ENCODE peak calls at places on chromosomes 2 and 18, in six cellular contexts. P, U, I, O, F and T are unnamed samples.

GRCh38 chr2:158024288-158024898 is 77.3 kb upstream of the UPP2 start:
- DNase-seq in P (peak), U (peak), I (no peak), O (peak), F (peak), T (peak)

GRCh38 chr2:10124538-10125045 is 2.1 kb downstream of the RRM2 start:
- DNase-seq in P (peak), U (peak), I (no peak), O (no peak), F (peak), T (peak)

GRCh38 chr2:176129013-176129796 is at the start of gene HOXD8:
- DNase-seq in P (peak), U (no peak), I (peak), O (peak), F (peak), T (peak)

GRCh38 chr18:48455555-48456478 is 46.6 kb upstream of the ZBTB7C start:
- DNase-seq in P (no peak), U (no peak), I (no peak), O (no peak), F (peak), T (no peak)

GRCh38 chr18:23230688-23231087 is 95.4 kb downstream of the CABLES1 start:
- DNase-seq in P (no peak), U (no peak), I (no peak), O (no peak), F (no peak), T (no peak)

GRCh38 chr2:112121682-112122254 is 16.4 kb upstream of the FBLN7 start:
- DNase-seq in P (peak), U (no peak), I (no peak), O (no peak), F (peak), T (no peak)

GRCh38 chr2:241048949-241049343 is 50.5 kb downstream of the SNED1 start:
- DNase-seq in P (no peak), U (no peak), I (no peak), O (no peak), F (no peak), T (no peak)

GRCh38 chr2:102266204-102266603 is 45.2 kb upstream of the IL1RL1 start:
- DNase-seq in P (no peak), U (no peak), I (no peak), O (no peak), F (no peak), T (no peak)

GRCh38 chr2:215392687-215393270 is 43.1 kb downstream of the FN1 start:
- DNase-seq in P (no peak), U (no peak), I (no peak), O (no peak), F (no peak), T (no peak)

GRCh38 chr18:3836937-3837336 is 387.0 kb downstream of the TGIF1 start:
- DNase-seq in P (no peak), U (no peak), I (no peak), O (no peak), F (no peak), T (no peak)

GRCh38 chr18:9688036-9688741 is 19.9 kb upstream of the RAB31 start:
- DNase-seq in P (no peak), U (no peak), I (no peak), O (no peak), F (peak), T (peak)

GRCh38 chr2:29697181-29697580 is 224.2 kb downstream of the ALK start:
- DNase-seq in P (no peak), U (no peak), I (peak), O (no peak), F (no peak), T (no peak)

GRCh38 chr2:181447040-181447439 is 10.1 kb upstream of the ITGA4 start:
- DNase-seq in P (no peak), U (no peak), I (no peak), O (no peak), F (no peak), T (no peak)

GRCh38 chr18:9287037-9287436 is 47.5 kb upstream of the TWSG1 start:
- DNase-seq in P (no peak), U (no peak), I (no peak), O (no peak), F (peak), T (peak)

GRCh38 chr2:23432531-23432930 is 47.6 kb downstream of the KLHL29 start:
- DNase-seq in P (no peak), U (no peak), I (no peak), O (peak), F (no peak), T (no peak)

GRCh38 chr2:32773409-32773808 is 145.6 kb downstream of the TTC27 start:
- DNase-seq in P (peak), U (no peak), I (no peak), O (no peak), F (no peak), T (no peak)

GRCh38 chr2:232486558-232487384 is 863 bp downstream of the ECEL1 start:
- DNase-seq in P (no peak), U (no peak), I (peak), O (no peak), F (no peak), T (no peak)

GRCh38 chr2:42021490-42021889 is 26.3 kb upstream of the PKDCC start:
- DNase-seq in P (no peak), U (no peak), I (no peak), O (no peak), F (peak), T (no peak)

GRCh38 chr2:41881249-41881648 is 166.6 kb upstream of the PKDCC start:
- DNase-seq in P (no peak), U (no peak), I (no peak), O (no peak), F (peak), T (no peak)

GRCh38 chr2:223598994-223599645 is 3.0 kb downstream of the SCG2 start:
- DNase-seq in P (no peak), U (no peak), I (no peak), O (no peak), F (peak), T (peak)

GRCh38 chr2:74267068-74267467 is 68.7 kb downstream of the MTHFD2 start:
- DNase-seq in P (peak), U (no peak), I (peak), O (no peak), F (no peak), T (peak)

GRCh38 chr18:11885278-11885991 is 22.7 kb downstream of the MPPE1 start:
- DNase-seq in P (no peak), U (no peak), I (no peak), O (no peak), F (no peak), T (no peak)

GRCh38 chr2:24163186-24163585 is 11.7 kb upstream of the FAM228A start:
- DNase-seq in P (no peak), U (no peak), I (no peak), O (no peak), F (no peak), T (no peak)

GRCh38 chr18:54679318-54680149 is 88.5 kb downstream of the DYNAP start:
- DNase-seq in P (peak), U (peak), I (no peak), O (no peak), F (peak), T (peak)

GRCh38 chr18:33231474-33232317 is 208.8 kb downstream of the CCDC178 start:
- DNase-seq in P (peak), U (peak), I (peak), O (peak), F (peak), T (peak)

GRCh38 chr2:85011098-85011497 is 40.1 kb downstream of the KCMF1 start:
- DNase-seq in P (no peak), U (no peak), I (no peak), O (no peak), F (no peak), T (no peak)

GRCh38 chr18:46213295-46213694 is 109.1 kb downstream of the HAUS1 start:
- DNase-seq in P (peak), U (no peak), I (no peak), O (no peak), F (no peak), T (peak)

GRCh38 chr2:137842430-137842829 is 121.8 kb upstream of the HNMT start:
- DNase-seq in P (no peak), U (no peak), I (no peak), O (no peak), F (no peak), T (peak)
- H3K4me2 ChIP-seq in P (no peak), U (no peak), I (no peak), O (no peak), F (no peak), T (no peak)

DNA sequence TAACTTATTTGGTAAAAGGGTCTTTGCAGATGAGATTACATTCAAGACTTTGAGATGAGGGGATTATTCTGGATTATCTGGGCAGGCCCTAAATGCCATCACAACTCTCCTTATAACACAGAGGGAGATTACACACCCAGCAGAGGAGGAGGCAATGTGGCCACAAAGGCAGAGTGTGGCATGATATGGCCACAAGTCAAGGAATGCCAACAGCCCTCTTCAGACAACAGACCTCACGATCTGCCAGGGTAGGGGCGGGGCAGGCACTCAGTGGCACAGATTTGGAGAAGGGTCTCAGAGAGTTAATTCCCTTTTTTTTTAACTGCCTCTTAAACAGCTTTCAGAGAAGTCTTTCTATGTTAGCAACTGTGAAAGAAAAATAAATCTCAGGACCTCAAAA is 96.9 kb downstream of the CYP26B1 start:
- DNase-seq in P (no peak), U (no peak), I (no peak), O (no peak), F (no peak), T (no peak)
- H3K23ac ChIP-seq in P (no peak), U (no peak), I (no peak), O (no peak), F (no peak), T (no peak)

GRCh38 chr2:96552284-96553175 is 16.0 kb downstream of the ARID5A start:
- DNase-seq in P (no peak), U (no peak), I (no peak), O (no peak), F (no peak), T (no peak)

GRCh38 chr2:96556441-96557330 is 20.1 kb downstream of the ARID5A start:
- DNase-seq in P (peak), U (no peak), I (peak), O (no peak), F (peak), T (peak)

GRCh38 chr2:96553176-96553956 is 16.8 kb downstream of the ARID5A start:
- DNase-seq in P (no peak), U (no peak), I (no peak), O (no peak), F (no peak), T (no peak)

GRCh38 chr2:96555146-96555610 is 18.6 kb downstream of the ARID5A start:
- DNase-seq in P (no peak), U (no peak), I (no peak), O (no peak), F (no peak), T (no peak)

DNA sequence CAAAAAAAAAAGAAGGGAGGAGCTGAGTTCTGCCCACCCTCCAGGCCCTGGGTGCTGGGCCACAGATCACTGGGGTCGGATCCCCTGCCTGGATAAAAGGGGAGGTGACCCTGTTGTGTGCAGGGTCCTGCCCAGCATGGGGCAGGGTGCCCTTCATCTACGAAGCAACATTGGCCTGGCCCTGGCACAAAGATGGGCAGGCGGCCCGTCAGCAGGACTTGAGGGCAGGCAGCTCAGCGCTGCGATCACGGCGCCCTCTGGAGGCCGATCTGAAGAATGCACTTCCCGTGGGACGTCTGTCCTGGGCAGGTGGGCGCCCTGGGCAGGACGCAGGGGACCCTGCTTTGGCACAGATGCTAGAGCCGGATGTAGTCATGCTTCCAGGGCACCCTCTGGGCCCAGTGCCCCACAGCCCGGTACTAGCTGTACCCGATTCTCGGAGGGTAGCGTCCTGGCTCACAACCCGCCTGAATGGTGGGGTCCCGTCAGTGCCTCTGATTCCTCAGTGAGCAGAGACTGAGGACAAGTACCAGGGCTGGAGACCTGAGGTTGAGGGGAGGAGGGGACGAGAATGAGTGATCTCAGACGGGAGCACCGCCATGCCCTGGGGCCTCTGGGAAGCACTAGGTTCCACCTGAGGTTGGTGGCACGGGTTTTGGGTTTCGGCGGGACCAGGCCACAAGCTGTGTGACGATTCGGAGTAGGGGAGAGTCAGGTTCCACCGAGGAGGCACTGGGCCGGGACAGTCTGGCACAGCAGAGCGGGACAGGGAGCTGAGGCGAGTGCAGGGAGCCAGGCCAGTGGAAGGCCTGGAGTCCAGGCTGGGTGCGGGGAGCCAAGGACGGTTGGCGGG is 18.0 kb downstream of the ARID5A start:
- DNase-seq in P (peak), U (peak), I (peak), O (peak), F (peak), T (peak)
- H2AK5ac ChIP-seq in P (no peak), U (peak), I (no peak), O (no peak), F (no peak), T (no peak)

GRCh38 chr2:129233751-129234406 is 745.6 kb upstream of the RAB6C start:
- DNase-seq in P (peak), U (peak), I (no peak), O (no peak), F (no peak), T (peak)

GRCh38 chr2:129231924-129232323 is 747.5 kb upstream of the RAB6C start:
- DNase-seq in P (no peak), U (no peak), I (no peak), O (no peak), F (no peak), T (no peak)

GRCh38 chr2:129229830-129230441 is 749.5 kb upstream of the RAB6C start:
- DNase-seq in P (no peak), U (no peak), I (no peak), O (no peak), F (no peak), T (no peak)

GRCh38 chr2:129236601-129237000 is 742.9 kb upstream of the RAB6C start:
- DNase-seq in P (no peak), U (no peak), I (no peak), O (no peak), F (no peak), T (peak)

GRCh38 chr2:129233166-129233565 is 746.3 kb upstream of the RAB6C start:
- DNase-seq in P (no peak), U (no peak), I (no peak), O (no peak), F (no peak), T (no peak)
- H3K4me2 ChIP-seq in P (no peak), U (no peak), I (no peak), O (no peak), F (no peak), T (no peak)

DNA sequence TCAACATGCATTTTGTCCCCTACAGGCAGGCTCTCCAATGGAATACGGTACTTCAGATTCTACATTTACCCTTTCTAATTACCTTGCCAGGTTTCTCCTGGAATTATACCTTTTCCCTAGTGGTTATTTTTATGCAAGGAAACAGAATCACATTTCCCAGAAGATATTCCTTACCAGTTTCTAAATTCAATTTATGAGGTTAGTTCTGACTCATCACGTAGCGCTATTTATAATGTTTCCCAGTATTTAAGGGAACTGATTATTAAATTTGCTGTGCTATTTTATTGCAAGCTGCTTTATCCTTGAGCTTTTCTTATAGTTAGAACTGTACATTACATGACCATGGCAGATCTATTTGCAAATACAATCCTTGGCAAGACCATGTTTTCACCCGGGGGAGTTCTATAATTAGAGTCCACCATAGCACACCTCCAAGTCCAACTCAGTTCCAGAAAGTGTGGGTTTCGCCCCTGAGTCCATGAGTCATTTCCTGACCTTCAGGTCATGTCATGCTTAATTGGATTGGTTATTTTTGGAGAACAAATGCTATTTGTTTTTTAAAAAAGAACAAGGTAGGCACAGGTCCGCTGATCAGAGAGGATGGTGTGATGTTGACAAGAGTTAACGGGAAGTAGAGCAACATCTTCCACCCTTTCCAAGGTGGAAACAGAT is 126.6 kb downstream of the ZNF532 start:
- DNase-seq in P (no peak), U (no peak), I (no peak), O (no peak), F (peak), T (no peak)
- H3K23ac ChIP-seq in P (no peak), U (no peak), I (no peak), O (no peak), F (peak), T (no peak)

GRCh38 chr2:121810959-121811853 is 55.8 kb downstream of the TSN start:
- DNase-seq in P (peak), U (peak), I (peak), O (peak), F (peak), T (peak)

GRCh38 chr2:121804997-121805766 is 49.7 kb downstream of the TSN start:
- DNase-seq in P (peak), U (no peak), I (no peak), O (no peak), F (no peak), T (no peak)

GRCh38 chr2:121805767-121806145 is 50.3 kb downstream of the TSN start:
- DNase-seq in P (no peak), U (no peak), I (no peak), O (no peak), F (no peak), T (no peak)

GRCh38 chr2:121804340-121804739 is 48.9 kb downstream of the TSN start:
- DNase-seq in P (peak), U (no peak), I (peak), O (no peak), F (peak), T (no peak)

GRCh38 chr2:121809607-121810006 is 54.2 kb downstream of the TSN start:
- DNase-seq in P (no peak), U (no peak), I (no peak), O (no peak), F (no peak), T (no peak)
- H2AK5ac ChIP-seq in P (no peak), U (no peak), I (no peak), O (no peak), F (no peak), T (no peak)

GRCh38 chr2:3233877-3234276 is 143.7 kb downstream of the EIPR1 start:
- DNase-seq in P (no peak), U (no peak), I (no peak), O (no peak), F (no peak), T (no peak)
- H3K4me2 ChIP-seq in P (no peak), U (no peak), I (no peak), O (no peak), F (no peak), T (no peak)

GRCh38 chr2:236643480-236643879 is 73.9 kb downstream of the ACKR3 start:
- DNase-seq in P (no peak), U (no peak), I (no peak), O (no peak), F (no peak), T (peak)
- H3K23ac ChIP-seq in P (no peak), U (no peak), I (no peak), O (no peak), F (peak), T (no peak)

DNA sequence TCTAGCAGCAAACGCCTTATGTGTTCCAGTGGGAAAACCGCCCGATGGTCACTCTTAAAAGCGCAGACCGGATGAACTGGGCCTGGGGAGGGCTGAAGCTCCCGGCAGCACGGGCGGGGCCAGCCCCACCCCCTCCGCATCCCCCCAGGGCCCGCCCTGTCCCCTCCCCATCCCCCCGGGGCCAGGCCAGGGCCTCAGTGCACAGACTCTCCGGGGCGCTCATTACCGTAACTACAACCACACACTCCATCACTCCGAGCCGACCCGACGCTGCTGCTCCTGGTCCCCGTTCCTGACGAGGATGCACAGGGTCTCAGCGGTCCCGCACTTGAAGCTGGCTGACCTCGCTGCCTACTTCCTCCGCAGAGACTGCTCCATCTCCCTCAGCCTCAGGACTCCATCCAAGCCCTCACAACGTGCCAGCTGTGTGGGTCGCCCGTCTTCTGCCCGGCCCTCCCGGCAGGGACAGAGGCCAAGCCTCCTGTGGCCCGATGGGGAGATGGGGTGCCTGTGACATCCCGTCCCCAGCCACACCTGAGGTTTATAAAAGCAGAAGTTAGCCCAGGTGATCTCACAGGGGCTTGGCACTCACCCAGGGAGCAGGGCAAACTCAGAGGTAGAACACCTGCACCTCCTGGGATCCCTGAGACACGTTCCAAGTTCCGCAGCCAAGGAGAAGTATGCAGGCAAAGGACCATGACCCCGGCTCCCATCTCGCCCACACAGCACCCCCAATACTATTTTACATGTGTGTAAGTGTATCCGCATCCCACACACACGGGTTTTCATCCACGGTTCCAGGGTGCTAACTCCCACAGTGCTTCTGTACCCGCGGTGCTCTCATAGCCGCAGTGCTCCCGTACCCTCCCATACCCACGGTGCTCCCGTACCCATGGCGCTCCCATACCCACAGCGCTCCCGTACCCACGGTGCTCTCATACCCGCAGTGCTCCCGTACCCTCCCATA is 36.0 kb downstream of the SLC66A2 start:
- DNase-seq in P (no peak), U (no peak), I (peak), O (peak), F (no peak), T (no peak)
- H2AK5ac ChIP-seq in P (no peak), U (no peak), I (no peak), O (no peak), F (no peak), T (no peak)